ENCODE peak calls at places on chromosomes 12 and 14, in four cellular contexts. L, W, M and O are unnamed samples.

GRCh38 chr12:58745348-58746125 is 174.8 kb downstream of the LRIG3 start:
- DNase-seq in L (no peak), W (no peak), M (no peak), O (no peak)

GRCh38 chr12:82474798-82475184 is 116.5 kb downstream of the METTL25 start:
- DNase-seq in L (no peak), W (no peak), M (no peak), O (no peak)

GRCh38 chr14:32068708-32069107 is 8.4 kb upstream of the ARHGAP5 start:
- DNase-seq in L (no peak), W (no peak), M (no peak), O (no peak)

GRCh38 chr14:31207746-31208545 is at the start of gene HECTD1:
- DNase-seq in L (peak), W (peak), M (peak), O (peak)

GRCh38 chr14:75044760-75045159 is 6.5 kb downstream of the MLH3 start:
- DNase-seq in L (no peak), W (no peak), M (no peak), O (no peak)

GRCh38 chr14:104104006-104104901 is 18.8 kb downstream of the ASPG start:
- DNase-seq in L (peak), W (no peak), M (no peak), O (peak)

GRCh38 chr12:122412851-122413433 is 9.5 kb downstream of the CLIP1 start:
- DNase-seq in L (no peak), W (no peak), M (no peak), O (no peak)

GRCh38 chr14:66105819-66106218 is 380.4 kb upstream of the CCDC196 start:
- DNase-seq in L (no peak), W (no peak), M (no peak), O (no peak)

GRCh38 chr12:50979369-50980052 is 27.2 kb downstream of the HIGD1C start:
- DNase-seq in L (no peak), W (peak), M (peak), O (no peak)

GRCh38 chr12:4540633-4541032 is 1.9 kb downstream of the RAD51AP1 start:
- DNase-seq in L (no peak), W (no peak), M (no peak), O (no peak)

GRCh38 chr14:105092124-105092911 is 27.1 kb upstream of the GPR132 start:
- DNase-seq in L (peak), W (no peak), M (no peak), O (peak)

GRCh38 chr12:118571730-118572129 is 195.4 kb downstream of the SUDS3 start:
- DNase-seq in L (no peak), W (no peak), M (no peak), O (no peak)

GRCh38 chr12:22255097-22255496 is 79.4 kb downstream of the ST8SIA1 start:
- DNase-seq in L (no peak), W (no peak), M (no peak), O (no peak)

GRCh38 chr12:59408431-59408830 is 187.4 kb upstream of the SLC16A7 start:
- DNase-seq in L (no peak), W (no peak), M (no peak), O (no peak)

GRCh38 chr12:22409071-22409951 is 74.8 kb upstream of the ST8SIA1 start:
- DNase-seq in L (no peak), W (peak), M (no peak), O (no peak)

GRCh38 chr12:57047981-57048380 is 1.9 kb downstream of the MYO1A start:
- DNase-seq in L (no peak), W (no peak), M (no peak), O (no peak)

DNA sequence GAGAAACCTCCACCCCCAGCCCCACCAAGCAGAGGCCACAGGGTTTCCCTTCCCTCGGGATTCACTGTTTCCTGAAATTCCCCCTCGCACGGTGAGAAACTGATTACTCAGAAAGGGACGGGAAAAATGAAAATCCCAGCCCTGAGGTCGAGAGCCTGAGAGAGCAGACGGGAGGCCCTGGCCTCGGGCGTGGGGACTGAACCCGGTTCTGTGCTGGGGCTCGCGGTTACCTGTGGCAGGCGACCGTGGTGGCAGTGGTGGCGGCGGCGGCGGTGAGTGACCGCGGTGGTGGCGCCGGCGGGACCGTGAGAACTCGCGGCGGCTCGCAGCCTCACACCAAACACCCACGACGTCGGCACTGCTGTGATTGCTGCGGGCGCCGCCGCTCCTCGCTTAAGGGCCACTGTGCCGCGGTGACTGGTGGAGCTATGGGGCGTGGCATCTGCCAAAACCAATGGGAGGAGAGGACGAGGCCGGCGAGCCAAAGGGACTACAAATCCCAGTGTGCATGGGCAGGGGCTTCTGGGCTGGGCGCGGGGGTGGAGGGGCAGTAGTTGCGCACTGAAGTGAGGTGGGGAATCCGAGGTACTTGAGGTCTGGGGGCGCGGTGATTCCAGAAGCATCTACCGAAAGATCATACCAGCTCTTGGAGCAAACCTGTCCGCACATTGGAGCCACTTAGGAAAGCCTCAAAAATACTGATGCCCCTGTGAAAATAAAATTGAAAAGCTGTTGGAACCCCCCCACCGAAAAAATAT is at the start of gene LGMN:
- DNase-seq in L (peak), W (no peak), M (peak), O (peak)
- TF ChIP-seq POLR2A in L (peak), W (peak), M (peak), O (no peak)

GRCh38 chr14:92121207-92121669 is 268 bp downstream of the NDUFB1 start:
- DNase-seq in L (peak), W (no peak), M (no peak), O (no peak)

GRCh38 chr14:92122351-92122677 is 545 bp downstream of the CPSF2 start:
- DNase-seq in L (no peak), W (no peak), M (peak), O (no peak)

GRCh38 chr14:92122761-92123160 is 992 bp downstream of the CPSF2 start:
- DNase-seq in L (no peak), W (no peak), M (peak), O (no peak)

DNA sequence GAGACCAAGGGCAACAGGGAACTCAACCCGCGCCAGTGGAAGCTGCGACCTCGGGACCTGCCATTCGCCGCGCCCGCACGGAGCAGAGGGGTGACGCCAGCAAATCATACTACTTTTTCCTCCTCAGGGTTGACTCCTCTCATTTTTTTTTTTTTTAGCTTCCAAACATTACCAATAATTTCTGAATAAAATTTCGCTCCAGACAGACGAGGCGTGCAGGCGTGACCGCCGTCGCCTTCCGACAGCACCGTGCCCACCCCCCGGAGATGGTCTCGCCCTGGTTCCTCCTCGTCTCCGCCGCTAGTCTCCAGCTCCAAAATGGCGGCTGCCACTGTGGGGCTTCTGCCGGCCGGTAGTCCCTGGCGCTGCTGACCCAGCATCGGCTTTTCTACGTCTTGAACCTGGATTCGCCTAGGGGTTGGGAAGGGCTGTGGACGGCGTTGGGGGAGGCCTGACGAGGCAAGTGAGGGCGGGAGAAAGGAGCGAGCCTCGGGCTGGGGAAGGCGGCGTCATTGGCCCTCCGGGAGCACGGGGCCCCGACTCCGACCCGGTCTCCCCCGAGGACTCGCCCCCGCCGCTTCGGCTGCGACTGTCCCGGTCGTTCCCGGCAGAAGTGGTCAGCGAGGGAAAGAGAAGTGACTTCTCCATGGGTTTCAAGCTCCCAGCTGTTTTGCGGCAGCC is at the start of the genes CPSF2 and NDUFB1:
- DNase-seq in L (peak), W (peak), M (peak), O (peak)
- TF ChIP-seq POLR2A in L (peak), W (peak), M (peak), O (no peak)

GRCh38 chr12:93571360-93571853 is 1.1 kb upstream of the SOCS2 start:
- DNase-seq in L (peak), W (no peak), M (no peak), O (peak)
- TF ChIP-seq POLR2A in L (no peak), W (no peak), M (no peak), O (no peak)

GRCh38 chr12:109447482-109447881 is 29.6 kb downstream of the KCTD10 start:
- DNase-seq in L (no peak), W (no peak), M (no peak), O (no peak)
- TF ChIP-seq POLR2A in L (no peak), W (no peak), M (no peak), O (no peak)

DNA sequence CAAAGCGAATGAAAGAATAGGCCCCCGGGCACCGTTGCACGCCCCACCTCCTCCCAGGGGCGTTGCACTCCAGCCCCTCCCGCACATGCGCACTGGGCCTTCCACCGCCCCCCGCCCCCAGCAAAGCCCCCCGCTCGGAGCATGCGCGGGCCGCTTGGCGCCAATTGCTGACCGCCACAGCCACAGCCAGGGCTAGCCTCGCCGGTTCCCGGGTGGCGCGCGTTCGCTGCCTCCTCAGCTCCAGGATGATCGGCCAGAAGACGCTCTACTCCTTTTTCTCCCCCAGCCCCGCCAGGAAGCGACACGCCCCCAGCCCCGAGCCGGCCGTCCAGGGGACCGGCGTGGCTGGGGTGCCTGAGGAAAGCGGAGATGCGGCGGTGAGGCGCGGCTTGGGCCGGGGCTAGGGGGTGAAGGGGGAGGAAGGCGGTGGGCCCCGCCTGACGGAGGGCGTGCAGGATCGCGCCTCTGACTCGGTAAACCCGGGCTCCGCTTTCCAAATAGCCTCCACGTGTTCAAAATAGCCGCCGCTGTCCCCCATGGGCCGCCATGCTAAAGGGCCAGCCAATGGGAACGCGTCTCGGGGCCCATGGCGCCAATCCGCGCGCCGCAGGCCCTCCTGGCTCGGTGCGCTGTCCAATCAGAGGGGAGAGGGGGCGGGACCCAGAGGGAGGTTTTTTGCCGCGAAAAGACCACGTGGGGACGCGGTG is at the start of gene UNG:
- DNase-seq in L (peak), W (peak), M (peak), O (peak)
- TF ChIP-seq POLR2A in L (no peak), W (peak), M (peak), O (no peak)

DNA sequence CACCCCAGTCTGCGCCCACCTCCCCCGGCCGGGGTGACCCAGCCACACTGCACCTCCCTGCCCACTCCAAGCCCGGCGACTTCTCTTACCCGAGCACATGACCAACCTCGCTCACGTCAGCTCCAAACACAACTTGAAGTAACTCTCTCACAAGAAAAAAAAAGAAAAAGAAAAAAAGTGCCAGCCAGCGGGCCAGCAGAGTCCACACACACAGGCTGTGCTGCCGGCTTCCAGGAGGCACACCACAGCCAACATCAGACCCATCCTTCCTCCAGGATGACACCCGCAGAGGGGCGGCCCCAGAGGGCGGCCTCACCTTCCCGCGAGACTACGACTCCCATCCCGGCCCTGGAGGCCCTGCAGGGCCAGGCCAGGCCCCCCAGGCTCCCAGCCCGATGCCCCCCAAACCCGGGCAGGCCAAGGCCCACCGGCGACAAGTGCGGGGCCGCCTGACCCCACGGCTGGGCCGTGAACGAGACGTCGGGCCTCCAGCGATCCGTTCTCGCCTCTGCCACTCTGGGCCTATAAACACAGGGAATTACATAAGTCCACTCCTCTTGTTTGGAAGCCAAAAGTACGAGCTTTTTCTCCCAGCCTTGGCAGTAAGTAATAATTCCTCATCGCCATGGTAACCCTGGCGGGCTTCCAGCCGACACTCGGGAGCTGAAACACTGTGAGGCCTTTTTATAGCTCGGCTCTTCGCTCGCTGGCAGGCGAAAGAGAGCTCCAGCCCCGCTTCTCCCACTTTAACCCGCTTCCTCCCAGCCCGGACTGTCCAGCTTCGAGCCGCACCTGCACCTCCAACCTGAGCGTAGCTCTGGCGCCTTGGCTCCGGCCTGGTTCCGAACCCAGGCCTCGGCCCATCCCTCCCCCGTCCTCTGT is 49.1 kb downstream of the NCOR2 start:
- DNase-seq in L (peak), W (no peak), M (no peak), O (peak)
- TF ChIP-seq POLR2A in L (peak), W (no peak), M (no peak), O (no peak)

GRCh38 chr12:26126340-26127284 is 1.8 kb upstream of the BHLHE41 start:
- DNase-seq in L (peak), W (no peak), M (peak), O (peak)
- TF ChIP-seq POLR2A in L (no peak), W (no peak), M (no peak), O (no peak)

DNA sequence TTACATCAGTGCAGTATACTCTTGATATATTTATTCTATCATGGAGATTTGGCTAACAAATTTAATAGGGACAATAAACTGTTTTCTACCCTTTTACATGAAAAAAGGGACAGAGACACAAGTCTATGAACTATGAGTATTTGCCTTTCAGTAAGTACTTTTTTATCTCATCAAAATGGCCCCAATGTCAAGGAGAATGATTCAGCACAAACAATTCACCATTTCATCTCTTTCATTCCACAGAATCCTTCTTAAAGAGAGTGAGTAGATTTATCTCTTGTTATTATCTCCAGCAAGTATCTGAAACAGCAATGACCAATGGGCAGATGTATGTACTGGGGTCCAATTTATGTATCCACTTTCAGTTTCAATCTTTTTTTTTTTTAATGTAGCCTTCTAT is 447.5 kb downstream of the NPAS3 start:
- DNase-seq in L (no peak), W (no peak), M (no peak), O (no peak)
- TF ChIP-seq POLR2A in L (no peak), W (no peak), M (no peak), O (no peak)